ENCODE peak calls at places on chromosomes 6 and 20, in four cellular contexts. Y is heart right ventricle, M is adrenal gland, A is A549. X is an unnamed sample. For H3K4me1, the result is how much of the 10 kb centered on the place peaks cover.

GRCh38 chr6:140816696-140817095 is 1316.0 kb upstream of the GJE1 start:
- DNase-seq in M (no peak), A (no peak), Y (no peak), X (no peak)

GRCh38 chr20:19361801-19362200 is 149.4 kb downstream of the SLC24A3 start:
- DNase-seq in Y (no peak), M (no peak), A (no peak), X (no peak)

GRCh38 chr20:44888226-44889103 is 3.0 kb downstream of the YWHAB start:
- DNase-seq in Y (no peak), A (peak), M (no peak), X (peak)

GRCh38 chr6:111727798-111728197 is 122.1 kb upstream of the TRAF3IP2 start:
- DNase-seq in A (no peak), M (no peak), Y (no peak), X (no peak)

GRCh38 chr20:45288376-45288775 is 18.3 kb upstream of the RBPJL start:
- DNase-seq in A (no peak), Y (no peak), M (no peak), X (no peak)

GRCh38 chr6:11974089-11974488 is 38.0 kb upstream of the HIVEP1 start:
- DNase-seq in Y (no peak), A (no peak), M (no peak), X (no peak)

GRCh38 chr6:165848099-165848461 is 185.0 kb upstream of the PDE10A start:
- DNase-seq in Y (no peak), M (no peak), A (no peak), X (no peak)

GRCh38 chr6:38027685-38028373 is 208.3 kb downstream of the ZFAND3 start:
- DNase-seq in Y (no peak), M (no peak), A (no peak), X (no peak)

GRCh38 chr20:17721802-17722486 is 22.2 kb downstream of the BANF2 start:
- DNase-seq in A (peak), Y (no peak), M (no peak), X (peak)

GRCh38 chr6:125063307-125063706 is 90.3 kb upstream of the TPD52L1 start:
- DNase-seq in Y (no peak), M (no peak), A (no peak), X (no peak)

GRCh38 chr6:150636808-150637207 is 37.1 kb downstream of the PLEKHG1 start:
- DNase-seq in M (no peak), A (no peak), Y (no peak), X (no peak)

GRCh38 chr20:63696628-63697356 is at the start of gene TNFRSF6B:
- DNase-seq in A (no peak), M (peak), Y (peak), X (no peak)

GRCh38 chr20:51758978-51759544 is 9.1 kb downstream of the ATP9A start:
- DNase-seq in A (no peak), Y (peak), M (no peak), X (no peak)

GRCh38 chr6:130070747-130071146 is 52.4 kb downstream of the L3MBTL3 start:
- DNase-seq in A (no peak), Y (no peak), M (no peak), X (no peak)

GRCh38 chr20:17611290-17611539 is 41.3 kb downstream of the DSTN start:
- DNase-seq in M (no peak), A (no peak), Y (no peak), X (peak)

GRCh38 chr6:30327232-30327746 is 562 bp downstream of the TRIM39 start:
- DNase-seq in A (peak), Y (no peak), M (no peak), X (no peak)

GRCh38 chr6:10564975-10565374 is 43.8 kb downstream of the GCNT2 start:
- DNase-seq in M (no peak), Y (no peak), A (no peak), X (peak)

GRCh38 chr6:170090561-170090960 is 200.3 kb downstream of the DLL1 start:
- DNase-seq in M (no peak), Y (no peak), A (no peak), X (no peak)

GRCh38 chr6:138787138-138787537 is 8.7 kb upstream of the ECT2L start:
- DNase-seq in Y (no peak), M (no peak), A (no peak), X (no peak)

GRCh38 chr6:69063401-69063800 is 428.3 kb downstream of the ADGRB3 start:
- DNase-seq in A (no peak), Y (no peak), M (no peak), X (no peak)

GRCh38 chr6:37987008-37987407 is 167.5 kb downstream of the ZFAND3 start:
- DNase-seq in M (peak), Y (no peak), A (peak), X (no peak)

GRCh38 chr20:56634307-56634706 is 5.2 kb downstream of the TFAP2C start:
- DNase-seq in M (no peak), Y (no peak), A (no peak), X (no peak)
- H3K27ac ChIP-seq in M (no peak), Y (no peak), A (no peak), X (no peak)

GRCh38 chr6:35310265-35310831 is 12.7 kb downstream of the DEF6 start:
- DNase-seq in Y (no peak), A (no peak), M (no peak), X (no peak)

GRCh38 chr6:35312763-35313125 is 15.1 kb downstream of the DEF6 start:
- DNase-seq in M (no peak), Y (no peak), A (no peak), X (no peak)

GRCh38 chr6:35309611-35310264 is 12.1 kb downstream of the DEF6 start:
- DNase-seq in M (no peak), A (no peak), Y (no peak), X (no peak)

GRCh38 chr6:35311390-35312075 is 13.9 kb downstream of the DEF6 start:
- DNase-seq in Y (no peak), A (no peak), M (no peak), X (peak)

GRCh38 chr6:35312076-35312762 is 14.6 kb downstream of the DEF6 start:
- DNase-seq in A (no peak), Y (no peak), M (no peak), X (no peak)
- H3K4me1 ChIP-seq in A (under half), Y (under half), M (under half), X (under half)

GRCh38 chr20:23050847-23051627 is 1.6 kb upstream of the THBD start:
- DNase-seq in Y (peak), M (peak), A (no peak), X (peak)
- H3K4me3 ChIP-seq in Y (peak), M (no peak), A (peak), X (peak)

GRCh38 chr6:157757430-157758403 is 65.3 kb upstream of the SNX9 start:
- DNase-seq in A (no peak), M (no peak), Y (no peak), X (no peak)
- H3K27ac ChIP-seq in A (no peak), M (no peak), Y (no peak), X (no peak)